ENCODE peak calls at places on chromosomes 13 and 19, in six cellular contexts. One of them, this sample, is unnamed.

GRCh38 chr13:26280295-26280694 is 26.4 kb downstream of the CDK8 start:
- DNase-seq in AG08395: peak; percentile 79
- DNase-seq in stromal cell of bone marrow: peak; percentile 43
- DNase-seq in C1 segment of cervical spinal cord: no peak
- DNase-seq in GM23248: peak; percentile 87
- DNase-seq in heart right ventricle: no peak
- DNase-seq in this sample: no peak

GRCh38 chr13:112943309-112944125 is 25.5 kb upstream of the MCF2L start:
- DNase-seq in AG08395: peak; percentile 42
- DNase-seq in stromal cell of bone marrow: peak; percentile 2
- DNase-seq in C1 segment of cervical spinal cord: peak; percentile 37
- DNase-seq in GM23248: peak; percentile 52
- DNase-seq in heart right ventricle: peak; percentile 24
- DNase-seq in this sample: peak; percentile 80

GRCh38 chr19:31110331-31110730 is 238.9 kb downstream of the TSHZ3 start:
- DNase-seq in AG08395: peak; percentile 78
- DNase-seq in stromal cell of bone marrow: peak; percentile 36
- DNase-seq in C1 segment of cervical spinal cord: no peak
- DNase-seq in GM23248: peak; percentile 70
- DNase-seq in heart right ventricle: no peak
- DNase-seq in this sample: peak; percentile 35

GRCh38 chr19:50214699-50215543 is 11.5 kb downstream of the MYH14 start:
- DNase-seq in AG08395: no peak
- DNase-seq in stromal cell of bone marrow: no peak
- DNase-seq in C1 segment of cervical spinal cord: no peak
- DNase-seq in GM23248: no peak
- DNase-seq in heart right ventricle: no peak
- DNase-seq in this sample: peak; percentile 28

GRCh38 chr13:45554604-45555109 is 60.9 kb downstream of the ERICH6B start:
- DNase-seq in AG08395: no peak
- DNase-seq in stromal cell of bone marrow: no peak
- DNase-seq in C1 segment of cervical spinal cord: no peak
- DNase-seq in GM23248: no peak
- DNase-seq in heart right ventricle: no peak
- DNase-seq in this sample: no peak

GRCh38 chr13:106133025-106133424 is 402.4 kb downstream of the EFNB2 start:
- DNase-seq in AG08395: peak; percentile 44
- DNase-seq in stromal cell of bone marrow: no peak
- DNase-seq in C1 segment of cervical spinal cord: no peak
- DNase-seq in GM23248: peak; percentile 78
- DNase-seq in heart right ventricle: no peak
- DNase-seq in this sample: no peak

GRCh38 chr19:7480222-7480974 is 8.4 kb downstream of the PEX11G start:
- DNase-seq in AG08395: no peak
- DNase-seq in stromal cell of bone marrow: no peak
- DNase-seq in C1 segment of cervical spinal cord: no peak
- DNase-seq in GM23248: no peak
- DNase-seq in heart right ventricle: no peak
- DNase-seq in this sample: peak; percentile 45

GRCh38 chr19:30388819-30389218 is 16.6 kb downstream of the ZNF536 start:
- DNase-seq in AG08395: no peak
- DNase-seq in stromal cell of bone marrow: no peak
- DNase-seq in C1 segment of cervical spinal cord: no peak
- DNase-seq in GM23248: no peak
- DNase-seq in heart right ventricle: no peak
- DNase-seq in this sample: no peak

GRCh38 chr13:29654384-29654783 is 58.9 kb upstream of the SLC7A1 start:
- DNase-seq in AG08395: no peak
- DNase-seq in stromal cell of bone marrow: no peak
- DNase-seq in C1 segment of cervical spinal cord: no peak
- DNase-seq in GM23248: no peak
- DNase-seq in heart right ventricle: no peak
- DNase-seq in this sample: no peak

GRCh38 chr13:30006246-30006645 is 155.8 kb upstream of the UBL3 start:
- DNase-seq in AG08395: no peak
- DNase-seq in stromal cell of bone marrow: no peak
- DNase-seq in C1 segment of cervical spinal cord: no peak
- DNase-seq in GM23248: no peak
- DNase-seq in heart right ventricle: no peak
- DNase-seq in this sample: no peak

GRCh38 chr19:32824906-32825608 is 44.5 kb downstream of the SLC7A9 start:
- DNase-seq in AG08395: no peak
- DNase-seq in stromal cell of bone marrow: no peak
- DNase-seq in C1 segment of cervical spinal cord: no peak
- DNase-seq in GM23248: no peak
- DNase-seq in heart right ventricle: no peak
- DNase-seq in this sample: no peak

GRCh38 chr19:48739835-48740704 is at the start of gene RASIP1:
- DNase-seq in AG08395: no peak
- DNase-seq in stromal cell of bone marrow: no peak
- DNase-seq in C1 segment of cervical spinal cord: no peak
- DNase-seq in GM23248: no peak
- DNase-seq in heart right ventricle: peak; percentile 88
- DNase-seq in this sample: no peak

GRCh38 chr13:112073245-112074138 is 6.5 kb downstream of the SOX1 start:
- DNase-seq in AG08395: no peak
- DNase-seq in stromal cell of bone marrow: no peak
- DNase-seq in C1 segment of cervical spinal cord: no peak
- DNase-seq in GM23248: no peak
- DNase-seq in heart right ventricle: no peak
- DNase-seq in this sample: peak; percentile 54

GRCh38 chr13:60572855-60573254 is 175.8 kb downstream of the TDRD3 start:
- DNase-seq in AG08395: no peak
- DNase-seq in stromal cell of bone marrow: no peak
- DNase-seq in C1 segment of cervical spinal cord: no peak
- DNase-seq in GM23248: no peak
- DNase-seq in heart right ventricle: no peak
- DNase-seq in this sample: peak; percentile 12

GRCh38 chr13:32748305-32748704 is 162.1 kb downstream of the PDS5B start:
- DNase-seq in AG08395: no peak
- DNase-seq in stromal cell of bone marrow: no peak
- DNase-seq in C1 segment of cervical spinal cord: no peak
- DNase-seq in GM23248: no peak
- DNase-seq in heart right ventricle: no peak
- DNase-seq in this sample: no peak

GRCh38 chr13:24221007-24221406 is 60.5 kb downstream of the SPATA13 start:
- DNase-seq in AG08395: no peak
- DNase-seq in stromal cell of bone marrow: no peak
- DNase-seq in C1 segment of cervical spinal cord: no peak
- DNase-seq in GM23248: no peak
- DNase-seq in heart right ventricle: no peak
- DNase-seq in this sample: no peak

This sample was measured in nephron progenitor cell.